ENCODE peak calls at places on chromosomes 1 and 21, in four cellular contexts. One of them, this sample, is unnamed.

GRCh38 chr1:212179394-212180076 is 105.7 kb upstream of the PPP2R5A start:
- DNase-seq in HuH-7.5: no peak
- DNase-seq in T-helper 1 cell: no peak
- DNase-seq in NCI-H2081: no peak
- DNase-seq in this sample: no peak

GRCh38 chr1:51916587-51917405 is 38.3 kb upstream of the NRDC start:
- DNase-seq in T-helper 1 cell: no peak
- DNase-seq in NCI-H2081: no peak
- DNase-seq in HuH-7.5: no peak
- DNase-seq in this sample: no peak

GRCh38 chr1:32618673-32619221 is 31.6 kb downstream of the ZBTB8OS start:
- DNase-seq in T-helper 1 cell: no peak
- DNase-seq in HuH-7.5: no peak
- DNase-seq in NCI-H2081: peak
- DNase-seq in this sample: no peak

GRCh38 chr1:28508435-28508754 is 2.6 kb downstream of the RCC1 start:
- DNase-seq in T-helper 1 cell: no peak
- DNase-seq in HuH-7.5: no peak
- DNase-seq in NCI-H2081: no peak
- DNase-seq in this sample: no peak

GRCh38 chr21:38448619-38449186 is 49.6 kb downstream of the ERG start:
- DNase-seq in NCI-H2081: no peak
- DNase-seq in T-helper 1 cell: no peak
- DNase-seq in HuH-7.5: no peak
- DNase-seq in this sample: no peak

GRCh38 chr1:54218883-54219687 is 19.1 kb downstream of the MRPL37 start:
- DNase-seq in T-helper 1 cell: no peak
- DNase-seq in HuH-7.5: no peak
- DNase-seq in NCI-H2081: peak
- DNase-seq in this sample: no peak

GRCh38 chr1:116559304-116559761 is 11.5 kb downstream of the CD58 start:
- DNase-seq in NCI-H2081: no peak
- DNase-seq in HuH-7.5: no peak
- DNase-seq in T-helper 1 cell: no peak
- DNase-seq in this sample: no peak

GRCh38 chr21:34592573-34592972 is 22.3 kb downstream of the RCAN1 start:
- DNase-seq in T-helper 1 cell: no peak
- DNase-seq in HuH-7.5: no peak
- DNase-seq in NCI-H2081: no peak
- DNase-seq in this sample: no peak

GRCh38 chr1:27561126-27561899 is 42.6 kb downstream of the AHDC1 start:
- DNase-seq in T-helper 1 cell: no peak
- DNase-seq in HuH-7.5: no peak
- DNase-seq in NCI-H2081: no peak
- DNase-seq in this sample: no peak

GRCh38 chr21:17461014-17461413 is 51.8 kb upstream of the CXADR start:
- DNase-seq in T-helper 1 cell: no peak
- DNase-seq in NCI-H2081: no peak
- DNase-seq in HuH-7.5: no peak
- DNase-seq in this sample: no peak

GRCh38 chr1:205920159-205920558 is 23.1 kb downstream of the SLC26A9 start:
- DNase-seq in NCI-H2081: peak
- DNase-seq in HuH-7.5: no peak
- DNase-seq in T-helper 1 cell: no peak
- DNase-seq in this sample: no peak

GRCh38 chr1:94544706-94545490 is 3.3 kb upstream of the F3 start:
- DNase-seq in NCI-H2081: no peak
- DNase-seq in T-helper 1 cell: no peak
- DNase-seq in HuH-7.5: no peak
- DNase-seq in this sample: no peak

GRCh38 chr1:21663251-21663950 is 5.8 kb downstream of the RAP1GAP start:
- DNase-seq in HuH-7.5: no peak
- DNase-seq in NCI-H2081: no peak
- DNase-seq in T-helper 1 cell: no peak
- DNase-seq in this sample: no peak

GRCh38 chr21:22288885-22289509 is 1290.8 kb downstream of the NCAM2 start:
- DNase-seq in T-helper 1 cell: no peak
- DNase-seq in HuH-7.5: peak
- DNase-seq in NCI-H2081: no peak
- DNase-seq in this sample: no peak

GRCh38 chr1:54481201-54481884 is 66.7 kb upstream of the ACOT11 start:
- DNase-seq in HuH-7.5: no peak
- DNase-seq in T-helper 1 cell: no peak
- DNase-seq in NCI-H2081: no peak
- DNase-seq in this sample: no peak

GRCh38 chr1:233790662-233791371 is 113.7 kb upstream of the SLC35F3 start:
- DNase-seq in HuH-7.5: peak
- DNase-seq in T-helper 1 cell: peak
- DNase-seq in NCI-H2081: peak
- DNase-seq in this sample: peak

GRCh38 chr1:228099331-228099732 is 3.8 kb downstream of the C1orf35 start:
- DNase-seq in HuH-7.5: peak
- DNase-seq in NCI-H2081: no peak
- DNase-seq in T-helper 1 cell: no peak
- DNase-seq in this sample: no peak

GRCh38 chr1:90193116-90193515 is 198.2 kb downstream of the ZNF326 start:
- DNase-seq in HuH-7.5: no peak
- DNase-seq in T-helper 1 cell: no peak
- DNase-seq in NCI-H2081: no peak
- DNase-seq in this sample: no peak

GRCh38 chr21:40967771-40968170 is 120.8 kb upstream of the DSCAM start:
- DNase-seq in T-helper 1 cell: no peak
- DNase-seq in HuH-7.5: no peak
- DNase-seq in NCI-H2081: no peak
- DNase-seq in this sample: no peak

GRCh38 chr1:201826830-201827229 is 2.1 kb upstream of the IPO9 start:
- DNase-seq in NCI-H2081: no peak
- DNase-seq in T-helper 1 cell: no peak
- DNase-seq in HuH-7.5: no peak
- DNase-seq in this sample: no peak

GRCh38 chr1:6041432-6042062 is 4.1 kb upstream of the KCNAB2 start:
- DNase-seq in T-helper 1 cell: no peak
- DNase-seq in NCI-H2081: peak
- DNase-seq in HuH-7.5: peak
- DNase-seq in this sample: peak

GRCh38 chr1:207993477-207994445 is 82.8 kb upstream of the CD34 start:
- DNase-seq in HuH-7.5: no peak
- DNase-seq in T-helper 1 cell: no peak
- DNase-seq in NCI-H2081: no peak
- DNase-seq in this sample: no peak

GRCh38 chr21:27831821-27832569 is 865.1 kb upstream of the ADAMTS5 start:
- DNase-seq in T-helper 1 cell: no peak
- DNase-seq in NCI-H2081: no peak
- DNase-seq in HuH-7.5: no peak
- DNase-seq in this sample: no peak

GRCh38 chr1:185402930-185403329 is 85.9 kb upstream of the IVNS1ABP start:
- DNase-seq in HuH-7.5: no peak
- DNase-seq in T-helper 1 cell: no peak
- DNase-seq in NCI-H2081: no peak
- DNase-seq in this sample: no peak

GRCh38 chr1:200904772-200905171 is 10.1 kb downstream of the INAVA start:
- DNase-seq in HuH-7.5: no peak
- DNase-seq in T-helper 1 cell: no peak
- DNase-seq in NCI-H2081: no peak
- DNase-seq in this sample: no peak

GRCh38 chr1:20964540-20965484 is 177.7 kb upstream of the HP1BP3 start:
- DNase-seq in NCI-H2081: peak
- DNase-seq in T-helper 1 cell: no peak
- DNase-seq in HuH-7.5: no peak
- DNase-seq in this sample: peak

GRCh38 chr1:202844259-202844658 is 33.5 kb downstream of the PCAT6 start:
- DNase-seq in HuH-7.5: no peak
- DNase-seq in NCI-H2081: no peak
- DNase-seq in T-helper 1 cell: no peak
- DNase-seq in this sample: no peak

GRCh38 chr1:56534252-56534651 is 45.1 kb downstream of the PLPP3 start:
- DNase-seq in HuH-7.5: no peak
- DNase-seq in T-helper 1 cell: no peak
- DNase-seq in NCI-H2081: no peak
- DNase-seq in this sample: no peak

GRCh38 chr1:31759266-31760023 is 4.7 kb downstream of the ADGRB2 start:
- DNase-seq in T-helper 1 cell: no peak
- DNase-seq in HuH-7.5: no peak
- DNase-seq in NCI-H2081: no peak
- DNase-seq in this sample: no peak

GRCh38 chr1:17575786-17576584 is 36.5 kb downstream of the ARHGEF10L start:
- DNase-seq in NCI-H2081: no peak
- DNase-seq in HuH-7.5: no peak
- DNase-seq in T-helper 1 cell: no peak
- DNase-seq in this sample: no peak

GRCh38 chr21:45288441-45288841 is 746 bp upstream of the POFUT2 start:
- DNase-seq in NCI-H2081: no peak
- DNase-seq in T-helper 1 cell: no peak
- DNase-seq in HuH-7.5: no peak
- DNase-seq in this sample: no peak

GRCh38 chr1:54679055-54679643 is 36.5 kb upstream of the TTC4 start:
- DNase-seq in HuH-7.5: no peak
- DNase-seq in NCI-H2081: no peak
- DNase-seq in T-helper 1 cell: no peak
- DNase-seq in this sample: no peak

GRCh38 chr21:44800103-44800502 is 1.5 kb downstream of the UBE2G2 start:
- DNase-seq in T-helper 1 cell: peak
- DNase-seq in HuH-7.5: no peak
- DNase-seq in NCI-H2081: peak
- DNase-seq in this sample: no peak

GRCh38 chr1:36580524-36580923 is 97.8 kb upstream of the CSF3R start:
- DNase-seq in HuH-7.5: no peak
- DNase-seq in NCI-H2081: no peak
- DNase-seq in T-helper 1 cell: no peak
- DNase-seq in this sample: no peak

GRCh38 chr1:33126411-33127000 is 45.6 kb downstream of the AZIN2 start:
- DNase-seq in T-helper 1 cell: no peak
- DNase-seq in HuH-7.5: no peak
- DNase-seq in NCI-H2081: no peak
- DNase-seq in this sample: no peak

GRCh38 chr1:212485895-212486590 is 53.3 kb downstream of the NENF start:
- DNase-seq in NCI-H2081: peak
- DNase-seq in HuH-7.5: peak
- DNase-seq in T-helper 1 cell: no peak
- DNase-seq in this sample: no peak

GRCh38 chr1:147821883-147822282 is 61.5 kb upstream of the GJA5 start:
- DNase-seq in NCI-H2081: no peak
- DNase-seq in HuH-7.5: no peak
- DNase-seq in T-helper 1 cell: no peak
- DNase-seq in this sample: no peak

GRCh38 chr1:169361281-169361680 is 6.3 kb downstream of the NME7 start:
- DNase-seq in T-helper 1 cell: no peak
- DNase-seq in HuH-7.5: no peak
- DNase-seq in NCI-H2081: no peak
- DNase-seq in this sample: no peak

This sample was measured in NCI-H1930.